ENCODE peak calls at places on chromosome 1, in ten cellular contexts. Q is iris pigment epithelial cell; R is BJ; J is CD4-positive, alpha-beta T cell; X is naive thymus-derived CD4-positive, alpha-beta T cell; K is sigmoid colon; S is GM12891; M is stromal cell of bone marrow; L is activated T-cell treated with anti-CD3 and anti-CD28 coated beads for 1 hour; W is tibial artery. F is an unnamed sample.

GRCh38 chr1:9384751-9385245 is 92.1 kb downstream of the SPSB1 start:
- DNase-seq in K (peak), J (no peak), S (no peak), R (no peak), L (no peak), X (no peak), M (no peak), W (peak), Q (peak), F (peak)

GRCh38 chr1:90850181-90850924 is 133.3 kb upstream of the BARHL2 start:
- DNase-seq in K (no peak), L (no peak), Q (peak), J (no peak), M (peak), W (no peak), R (no peak), S (no peak), X (no peak), F (peak)

GRCh38 chr1:240320645-240321044 is 229.0 kb downstream of the FMN2 start:
- DNase-seq in W (no peak), S (no peak), R (no peak), X (no peak), Q (peak), M (no peak), J (no peak), L (no peak), K (no peak), F (peak)

GRCh38 chr1:182718311-182718710 is 33.9 kb upstream of the RGS8 start:
- DNase-seq in L (no peak), W (no peak), J (no peak), R (no peak), X (no peak), M (no peak), S (no peak), K (no peak), Q (no peak), F (no peak)

GRCh38 chr1:36134805-36135339 is 9.8 kb upstream of the COL8A2 start:
- DNase-seq in L (no peak), W (peak), X (no peak), K (no peak), S (no peak), Q (no peak), M (peak), R (no peak), J (no peak), F (peak)

GRCh38 chr1:30216602-30217001 is 506.8 kb downstream of the MATN1 start:
- DNase-seq in X (no peak), J (no peak), W (no peak), L (no peak), Q (no peak), K (no peak), M (no peak), R (no peak), S (no peak), F (no peak)

GRCh38 chr1:64920936-64921589 is 45.3 kb downstream of the JAK1 start:
- DNase-seq in J (no peak), Q (peak), S (no peak), W (no peak), X (no peak), K (no peak), L (no peak), R (no peak), M (peak), F (no peak)

GRCh38 chr1:180192172-180192571 is 37.5 kb downstream of the QSOX1 start:
- DNase-seq in S (no peak), K (no peak), Q (no peak), R (no peak), J (no peak), M (no peak), X (no peak), W (no peak), L (no peak), F (no peak)

GRCh38 chr1:109610609-109611307 is 8.7 kb downstream of the GNAT2 start:
- DNase-seq in M (no peak), X (no peak), J (no peak), L (no peak), S (no peak), K (no peak), W (no peak), Q (peak), R (no peak), F (peak)

GRCh38 chr1:24748191-24749121 is 3.2 kb downstream of the CLIC4 start:
- DNase-seq in K (no peak), X (no peak), Q (no peak), R (no peak), M (no peak), W (no peak), L (no peak), J (no peak), S (no peak), F (no peak)

GRCh38 chr1:224769987-224770693 is 154.0 kb downstream of the CNIH3 start:
- DNase-seq in J (no peak), W (no peak), S (no peak), R (peak), M (peak), K (no peak), Q (peak), X (no peak), L (no peak), F (peak)

GRCh38 chr1:246724725-246725095 is 501 bp downstream of the SCCPDH start:
- DNase-seq in Q (peak), X (peak), K (no peak), L (no peak), M (no peak), J (no peak), S (peak), W (no peak), R (no peak), F (no peak)

GRCh38 chr1:113153116-113153803 is 80.3 kb downstream of the LRIG2 start:
- DNase-seq in W (no peak), S (no peak), K (no peak), M (peak), X (no peak), R (no peak), Q (no peak), J (no peak), L (no peak), F (peak)

GRCh38 chr1:151157067-151157531 is 650 bp downstream of the TNFAIP8L2 start:
- DNase-seq in W (no peak), R (no peak), X (peak), M (no peak), J (peak), S (no peak), K (peak), Q (no peak), L (peak), F (no peak)

GRCh38 chr1:89953072-89953626 is 41.8 kb upstream of the ZNF326 start:
- DNase-seq in J (peak), R (peak), M (peak), K (no peak), W (no peak), L (peak), S (no peak), Q (peak), X (peak), F (peak)

GRCh38 chr1:179141592-179142244 is 59.8 kb downstream of the TOR3A start:
- DNase-seq in L (no peak), M (peak), S (no peak), R (no peak), K (no peak), W (no peak), X (no peak), Q (peak), J (no peak), F (peak)

GRCh38 chr1:31762726-31763670 is 1.1 kb downstream of the ADGRB2 start:
- DNase-seq in J (peak), M (no peak), K (peak), W (peak), X (peak), R (no peak), L (peak), Q (peak), S (peak), F (peak)

GRCh38 chr1:31335007-31335406 is 37.9 kb downstream of the FABP3 start:
- DNase-seq in M (peak), L (no peak), R (peak), Q (peak), S (peak), X (peak), J (no peak), K (no peak), W (no peak), F (peak)

GRCh38 chr1:62428351-62428750 is 8.5 kb upstream of the USP1 start:
- DNase-seq in K (no peak), L (no peak), M (no peak), S (no peak), Q (no peak), X (no peak), J (no peak), W (no peak), R (no peak), F (peak)

GRCh38 chr1:152397474-152397873 is 16.6 kb downstream of the CRNN start:
- DNase-seq in K (no peak), L (no peak), Q (no peak), S (no peak), M (no peak), J (no peak), X (no peak), W (no peak), R (no peak), F (no peak)

GRCh38 chr1:197725044-197725443 is 50.2 kb downstream of the DENND1B start:
- DNase-seq in L (no peak), K (no peak), R (no peak), J (no peak), X (no peak), W (no peak), S (no peak), M (peak), Q (peak), F (peak)

GRCh38 chr1:213996320-213997022 is 8.7 kb downstream of the PROX1 start:
- DNase-seq in L (no peak), W (no peak), M (no peak), K (no peak), R (no peak), X (no peak), J (no peak), S (no peak), Q (no peak), F (no peak)

GRCh38 chr1:99438656-99439055 is 174.4 kb downstream of the PLPPR4 start:
- DNase-seq in K (no peak), M (no peak), R (no peak), J (no peak), Q (no peak), L (no peak), X (no peak), W (no peak), S (no peak), F (no peak)

GRCh38 chr1:41898191-41898713 is 20.5 kb downstream of the HIVEP3 start:
- DNase-seq in R (no peak), X (peak), S (no peak), W (no peak), M (no peak), J (peak), L (peak), Q (peak), K (no peak), F (no peak)

GRCh38 chr1:177209357-177209756 is 38.6 kb downstream of the BRINP2 start:
- DNase-seq in L (no peak), X (no peak), K (peak), S (no peak), Q (peak), J (no peak), W (peak), M (peak), R (peak), F (peak)

GRCh38 chr1:203473781-203474305 is 1.8 kb upstream of the PRELP start:
- DNase-seq in M (no peak), Q (no peak), X (no peak), R (no peak), W (peak), S (no peak), J (no peak), K (peak), L (no peak), F (no peak)